ENCODE peak calls at places on chromosomes 16 and 17, in four cellular contexts. One of them, this sample, is unnamed.

GRCh38 chr17:74520790-74521480 is 10.3 kb downstream of the CD300LB start:
- DNase-seq in esophagus muscularis mucosa: peak; percentile 86
- DNase-seq in H9: no peak
- DNase-seq in tibial nerve: no peak
- DNase-seq in this sample: no peak

GRCh38 chr17:10051112-10051511 is 146.0 kb upstream of the RCVRN start:
- DNase-seq in esophagus muscularis mucosa: no peak
- DNase-seq in tibial nerve: no peak
- DNase-seq in H9: no peak
- DNase-seq in this sample: no peak

GRCh38 chr16:3966681-3967080 is 86.2 kb upstream of the CREBBP start:
- DNase-seq in esophagus muscularis mucosa: no peak
- DNase-seq in tibial nerve: no peak
- DNase-seq in H9: no peak
- DNase-seq in this sample: no peak

GRCh38 chr16:25081702-25082101 is 29.8 kb upstream of the LCMT1 start:
- DNase-seq in H9: no peak
- DNase-seq in esophagus muscularis mucosa: no peak
- DNase-seq in tibial nerve: no peak
- DNase-seq in this sample: no peak

GRCh38 chr17:70137451-70138230 is 31.7 kb upstream of the KCNJ2 start:
- DNase-seq in H9: no peak
- DNase-seq in tibial nerve: peak; percentile 49
- DNase-seq in esophagus muscularis mucosa: no peak
- DNase-seq in this sample: peak; percentile 41

GRCh38 chr17:60864674-60865080 is 187.0 kb downstream of the BCAS3 start:
- DNase-seq in tibial nerve: no peak
- DNase-seq in H9: no peak
- DNase-seq in esophagus muscularis mucosa: no peak
- DNase-seq in this sample: no peak

GRCh38 chr17:2137342-2138098 is 82.6 kb downstream of the HIC1 start:
- DNase-seq in H9: peak; percentile 93
- DNase-seq in esophagus muscularis mucosa: no peak
- DNase-seq in tibial nerve: no peak
- DNase-seq in this sample: no peak

GRCh38 chr17:70173646-70174045 is 4.3 kb downstream of the KCNJ2 start:
- DNase-seq in tibial nerve: no peak
- DNase-seq in esophagus muscularis mucosa: no peak
- DNase-seq in H9: no peak
- DNase-seq in this sample: no peak

GRCh38 chr17:32525116-32525515 is 38.3 kb downstream of the CDK5R1 start:
- DNase-seq in H9: no peak
- DNase-seq in esophagus muscularis mucosa: no peak
- DNase-seq in tibial nerve: no peak
- DNase-seq in this sample: no peak

GRCh38 chr17:27996157-27997043 is 46.1 kb upstream of the NLK start:
- DNase-seq in esophagus muscularis mucosa: no peak
- DNase-seq in tibial nerve: no peak
- DNase-seq in H9: no peak
- DNase-seq in this sample: no peak

GRCh38 chr17:21208352-21208751 is 5.6 kb downstream of the TMEM11 start:
- DNase-seq in tibial nerve: no peak
- DNase-seq in H9: no peak
- DNase-seq in esophagus muscularis mucosa: no peak
- DNase-seq in this sample: no peak

GRCh38 chr17:19520641-19521040 is 13.0 kb upstream of the SLC47A1 start:
- DNase-seq in H9: no peak
- DNase-seq in esophagus muscularis mucosa: no peak
- DNase-seq in tibial nerve: no peak
- DNase-seq in this sample: no peak

GRCh38 chr16:73032548-73033270 is 15.2 kb downstream of the ZFHX3 start:
- DNase-seq in H9: peak; percentile 76
- DNase-seq in esophagus muscularis mucosa: no peak
- DNase-seq in tibial nerve: no peak
- DNase-seq in this sample: no peak

GRCh38 chr16:63623551-63624039 is 1498.3 kb downstream of the CDH11 start:
- DNase-seq in tibial nerve: no peak
- DNase-seq in H9: no peak
- DNase-seq in esophagus muscularis mucosa: no peak
- DNase-seq in this sample: no peak

DNA sequence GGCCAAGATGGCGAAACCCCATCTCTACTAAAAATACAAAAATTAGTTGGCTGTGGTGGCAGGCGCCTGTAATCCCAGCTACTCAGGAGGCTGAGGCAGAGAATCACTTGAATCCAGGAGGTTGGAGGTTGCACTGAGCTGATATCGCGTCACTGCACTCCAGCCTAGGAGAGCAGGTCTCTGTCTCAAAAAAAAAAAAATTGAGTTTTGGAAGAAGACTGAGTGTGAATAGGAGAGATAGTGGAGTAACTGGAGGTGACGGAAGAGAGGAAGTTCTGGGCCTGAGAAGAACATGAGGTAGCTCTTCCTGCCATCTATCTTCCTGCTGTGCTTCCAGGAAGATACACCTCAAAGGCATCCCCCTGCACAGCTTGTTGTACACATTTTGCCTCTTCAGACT is 11.4 kb downstream of the HOXB1 start:
- DNase-seq in esophagus muscularis mucosa: no peak
- DNase-seq in H9: no peak
- DNase-seq in tibial nerve: no peak
- DNase-seq in this sample: no peak
- H3K4me1 ChIP-seq in esophagus muscularis mucosa: peaks cover 20% of the 10 kb centered on the region
- H3K4me1 ChIP-seq in H9: peaks cover 11% of the 10 kb centered on the region
- H3K4me1 ChIP-seq in tibial nerve: no peaks in the 10 kb centered on the region
- H3K4me1 ChIP-seq in this sample: no peaks in the 10 kb centered on the region

GRCh38 chr16:89315791-89316581 is 98.5 kb downstream of the ZNF778 start:
- DNase-seq in esophagus muscularis mucosa: no peak
- DNase-seq in tibial nerve: no peak
- DNase-seq in H9: no peak
- DNase-seq in this sample: no peak
- H3K27ac ChIP-seq in esophagus muscularis mucosa: peak overlapping the region; percentile 23
- H3K27ac ChIP-seq in tibial nerve: no peak overlapping the region
- H3K27ac ChIP-seq in H9: no peak overlapping the region
- H3K27ac ChIP-seq in this sample: peak overlapping the region; percentile 32

DNA sequence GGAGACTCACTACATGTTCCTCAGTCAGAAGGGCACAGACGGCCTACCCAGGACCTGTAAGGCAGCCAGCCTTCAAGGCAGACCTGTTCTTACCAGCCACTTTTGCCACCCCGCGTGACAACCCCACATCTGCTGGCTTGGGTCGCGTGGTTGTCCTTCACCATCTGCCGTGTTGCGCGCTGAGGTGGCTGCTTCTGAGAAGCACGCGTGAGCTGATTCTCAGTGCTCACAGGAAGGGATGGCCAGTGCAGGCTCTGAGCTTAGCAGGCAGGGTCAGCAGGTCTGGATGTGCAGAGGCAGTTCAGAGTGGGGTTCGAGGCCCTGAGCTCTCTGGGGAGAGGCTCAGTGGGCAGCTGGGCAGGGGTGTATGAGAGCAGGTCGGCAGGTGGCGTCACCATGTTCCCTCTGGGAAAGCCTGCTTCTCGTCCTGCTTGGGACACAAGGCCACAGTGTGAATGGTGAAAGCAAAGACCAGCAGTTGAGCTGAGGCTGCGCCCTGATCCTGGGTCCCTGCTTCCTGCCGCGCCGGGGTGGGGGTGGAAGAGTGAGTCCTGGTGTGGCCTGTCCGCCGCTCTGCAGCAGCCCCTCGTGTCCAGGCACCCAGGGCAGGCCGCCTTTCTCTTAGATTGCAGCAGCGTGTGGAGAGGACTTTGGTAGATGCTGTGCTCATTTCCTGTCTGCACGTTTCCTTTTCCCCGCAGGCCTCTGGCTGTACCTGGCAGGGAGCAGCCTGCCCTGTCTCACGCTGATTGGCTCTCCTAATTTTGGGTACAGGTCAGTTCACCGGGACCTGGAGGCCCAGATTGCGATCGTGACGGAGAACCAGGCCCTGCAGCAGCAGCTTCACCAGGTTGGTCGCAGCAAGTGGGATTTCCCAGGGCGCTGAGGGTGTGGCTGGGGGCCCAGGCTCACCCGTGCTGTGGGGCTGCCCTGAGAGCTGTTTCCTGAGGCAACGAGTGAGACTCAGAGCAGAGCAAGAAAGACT is 36.0 kb downstream of the PGS1 start:
- DNase-seq in esophagus muscularis mucosa: no peak
- DNase-seq in H9: no peak
- DNase-seq in tibial nerve: no peak
- DNase-seq in this sample: no peak
- H3K4me1 ChIP-seq in esophagus muscularis mucosa: peaks cover 75% of the 10 kb centered on the region
- H3K4me1 ChIP-seq in H9: no peaks in the 10 kb centered on the region
- H3K4me1 ChIP-seq in tibial nerve: no peaks in the 10 kb centered on the region
- H3K4me1 ChIP-seq in this sample: no peaks in the 10 kb centered on the region

GRCh38 chr16:89759742-89760366 is 38.5 kb downstream of the ZNF276 start:
- DNase-seq in tibial nerve: no peak
- DNase-seq in H9: no peak
- DNase-seq in esophagus muscularis mucosa: no peak
- DNase-seq in this sample: no peak

GRCh38 chr16:89765292-89765810 is 44.0 kb downstream of the ZNF276 start:
- DNase-seq in H9: no peak
- DNase-seq in esophagus muscularis mucosa: no peak
- DNase-seq in tibial nerve: no peak
- DNase-seq in this sample: no peak

GRCh38 chr16:89764711-89765201 is 43.4 kb downstream of the ZNF276 start:
- DNase-seq in tibial nerve: peak; percentile 21
- DNase-seq in H9: no peak
- DNase-seq in esophagus muscularis mucosa: peak; percentile 93
- DNase-seq in this sample: no peak

GRCh38 chr16:89761304-89761922 is 40.1 kb downstream of the ZNF276 start:
- DNase-seq in tibial nerve: no peak
- DNase-seq in esophagus muscularis mucosa: no peak
- DNase-seq in H9: no peak
- DNase-seq in this sample: no peak
- H3K27ac ChIP-seq in tibial nerve: no peak overlapping the region
- H3K27ac ChIP-seq in esophagus muscularis mucosa: no peak overlapping the region
- H3K27ac ChIP-seq in H9: no peak overlapping the region
- H3K27ac ChIP-seq in this sample: no peak overlapping the region

GRCh38 chr16:89373355-89374110 is 116.8 kb downstream of the ANKRD11 start:
- DNase-seq in H9: no peak
- DNase-seq in esophagus muscularis mucosa: no peak
- DNase-seq in tibial nerve: no peak
- DNase-seq in this sample: peak; percentile 40
- H3K4me1 ChIP-seq in H9: peaks cover 2% of the 10 kb centered on the region
- H3K4me1 ChIP-seq in esophagus muscularis mucosa: peaks cover 75% of the 10 kb centered on the region
- H3K4me1 ChIP-seq in tibial nerve: no peaks in the 10 kb centered on the region
- H3K4me1 ChIP-seq in this sample: no peaks in the 10 kb centered on the region

DNA sequence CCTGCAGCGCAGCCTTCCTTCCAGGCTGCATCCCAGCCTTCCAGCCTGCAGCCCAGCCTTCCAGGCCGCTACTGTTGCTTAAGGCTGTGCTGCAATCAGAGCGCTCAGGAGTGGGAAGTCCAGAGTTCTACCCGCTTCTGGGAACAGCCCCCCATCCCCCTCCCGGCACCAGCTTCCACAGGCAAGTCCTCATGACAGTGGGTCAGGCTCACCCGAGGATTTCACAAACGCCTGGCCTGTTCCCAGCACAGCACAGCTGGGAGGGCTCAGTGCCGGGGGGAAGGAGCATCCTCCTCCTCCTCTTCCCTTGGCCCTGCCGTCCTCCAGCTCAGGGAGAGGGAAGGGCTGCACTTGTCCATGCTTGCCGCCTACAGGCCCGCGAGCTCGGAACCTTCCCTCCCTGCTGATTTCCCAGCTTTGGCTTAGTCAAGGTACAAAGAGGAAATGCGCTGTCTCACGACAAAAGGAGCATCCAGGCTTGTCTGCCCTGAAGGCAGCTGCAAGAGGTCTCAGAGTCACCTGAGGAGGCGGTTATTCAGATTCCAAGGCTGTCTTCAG is 8.3 kb downstream of the SOCS3 start:
- DNase-seq in esophagus muscularis mucosa: peak; percentile 99
- DNase-seq in tibial nerve: peak; percentile 94
- DNase-seq in H9: peak; percentile 95
- DNase-seq in this sample: peak; percentile 100
- H3K27ac ChIP-seq in esophagus muscularis mucosa: peak overlapping the region; percentile 99
- H3K27ac ChIP-seq in tibial nerve: peak overlapping the region; percentile 96
- H3K27ac ChIP-seq in H9: peak overlapping the region; percentile 4
- H3K27ac ChIP-seq in this sample: peak overlapping the region; percentile 95

DNA sequence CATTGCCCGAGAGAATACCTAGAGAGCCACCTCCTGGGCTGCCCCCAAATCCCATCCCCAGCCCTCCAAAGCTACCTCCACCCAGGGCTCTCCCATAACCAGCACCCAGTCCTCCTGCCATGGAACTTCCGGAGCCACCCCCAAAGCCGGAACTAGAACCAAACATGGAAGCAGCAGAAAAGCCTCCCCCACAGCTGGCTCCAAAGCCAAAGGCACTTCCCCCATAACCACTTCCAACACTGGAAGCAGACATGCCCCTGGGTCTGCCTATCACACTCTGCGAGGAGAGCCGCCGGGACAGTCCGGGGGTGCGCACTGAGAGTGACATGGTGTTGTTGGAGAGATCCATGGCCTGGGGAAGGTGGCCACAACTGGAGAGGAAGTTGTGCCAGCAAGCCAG is at the start of gene KRT12:
- DNase-seq in H9: no peak
- DNase-seq in esophagus muscularis mucosa: no peak
- DNase-seq in tibial nerve: no peak
- DNase-seq in this sample: no peak
- H3K4me1 ChIP-seq in H9: no peaks in the 10 kb centered on the region
- H3K4me1 ChIP-seq in esophagus muscularis mucosa: no peaks in the 10 kb centered on the region
- H3K4me1 ChIP-seq in tibial nerve: no peaks in the 10 kb centered on the region
- H3K4me1 ChIP-seq in this sample: no peaks in the 10 kb centered on the region

DNA sequence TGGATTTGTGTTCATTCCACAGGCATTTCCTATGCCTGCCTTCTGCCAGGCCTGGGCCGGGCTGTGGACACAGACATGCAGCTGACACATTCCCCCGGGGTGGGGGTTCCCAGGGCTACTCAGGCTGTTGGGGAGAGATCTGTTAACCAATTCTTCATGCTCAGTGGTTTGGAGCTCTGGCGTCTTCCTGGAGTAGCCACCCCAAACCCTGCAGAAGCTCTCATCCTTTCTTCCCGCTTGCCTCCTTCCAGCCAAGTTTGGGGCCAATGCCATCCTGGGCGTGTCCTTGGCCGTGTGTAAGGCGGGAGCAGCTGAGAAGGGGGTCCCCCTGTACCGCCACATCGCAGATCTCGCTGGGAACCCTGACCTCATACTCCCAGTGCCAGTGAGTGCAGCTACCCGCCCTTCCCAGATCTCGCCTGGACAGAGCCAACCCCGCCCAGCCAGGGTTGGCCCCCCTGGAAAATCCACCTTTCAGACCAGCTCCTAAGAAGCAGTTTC is 2.6 kb downstream of the ENO3 start:
- DNase-seq in esophagus muscularis mucosa: no peak
- DNase-seq in H9: no peak
- DNase-seq in tibial nerve: no peak
- DNase-seq in this sample: no peak
- H3K27ac ChIP-seq in esophagus muscularis mucosa: no peak overlapping the region
- H3K27ac ChIP-seq in H9: no peak overlapping the region
- H3K27ac ChIP-seq in tibial nerve: no peak overlapping the region
- H3K27ac ChIP-seq in this sample: no peak overlapping the region

GRCh38 chr17:81427446-81428120 is 32.3 kb downstream of the BAHCC1 start:
- DNase-seq in H9: no peak
- DNase-seq in tibial nerve: no peak
- DNase-seq in esophagus muscularis mucosa: no peak
- DNase-seq in this sample: no peak
- H3K4me1 ChIP-seq in H9: no peaks in the 10 kb centered on the region
- H3K4me1 ChIP-seq in tibial nerve: peaks cover 8% of the 10 kb centered on the region
- H3K4me1 ChIP-seq in esophagus muscularis mucosa: peaks cover 82% of the 10 kb centered on the region
- H3K4me1 ChIP-seq in this sample: peaks cover 7% of the 10 kb centered on the region